ENCODE peak calls at places on chromosomes 7 and 10, in ten cellular contexts. N is activated CD4-positive, alpha-beta T cell treated with anti-CD3 and anti-CD28 coated beads, Interleukin-2, amount 50 U/mL, for 4 hours; P is fibroblast of lung; I is erythroblast; U is A172; Q is HT1080; X is uterus; Y is iPS DF 6.9; D is GM04504; F is B cell. W is an unnamed sample.

GRCh38 chr7:85688712-85689111 is 501.9 kb upstream of the SEMA3D start:
- DNase-seq in N (no peak), P (peak; percentile 4), I (no peak), U (no peak), Q (no peak), X (no peak), Y (no peak), D (no peak), F (no peak), W (no peak)

GRCh38 chr10:51397695-51398094 is 301.7 kb downstream of the CSTF2T start:
- DNase-seq in N (no peak), P (peak; percentile 75), I (no peak), U (no peak), Q (peak; percentile 87), X (peak; percentile 61), Y (no peak), D (peak; percentile 65), F (no peak), W (peak; percentile 43)

GRCh38 chr7:531777-532176 is 12.1 kb upstream of the PDGFA start:
- DNase-seq in N (no peak), P (no peak), I (no peak), U (no peak), Q (no peak), X (no peak), Y (no peak), D (no peak), F (no peak), W (no peak)

GRCh38 chr10:78860260-78860914 is 208.4 kb upstream of the ZMIZ1 start:
- DNase-seq in N (no peak), P (no peak), I (no peak), U (no peak), Q (no peak), X (no peak), Y (no peak), D (no peak), F (no peak), W (no peak)

GRCh38 chr7:47453093-47454056 is 128.5 kb downstream of the TNS3 start:
- DNase-seq in N (no peak), P (peak; percentile 96), I (peak; percentile 7), U (peak; percentile 94), Q (peak; percentile 90), X (peak; percentile 69), Y (no peak), D (peak; percentile 86), F (peak; percentile 10), W (peak; percentile 23)

GRCh38 chr10:92970301-92971070 is 90.1 kb upstream of the CYP26C1 start:
- DNase-seq in N (no peak), P (peak; percentile 11), I (no peak), U (peak; percentile 46), Q (peak; percentile 14), X (no peak), Y (no peak), D (no peak), F (no peak), W (no peak)

GRCh38 chr7:23628370-23628769 is 31.2 kb downstream of the CCDC126 start:
- DNase-seq in N (no peak), P (no peak), I (no peak), U (no peak), Q (no peak), X (no peak), Y (no peak), D (no peak), F (no peak), W (no peak)

GRCh38 chr7:127347567-127348246 is 44.8 kb downstream of the ZNF800 start:
- DNase-seq in N (peak; percentile 64), P (peak; percentile 63), I (peak; percentile 83), U (no peak), Q (no peak), X (peak; percentile 37), Y (peak; percentile 27), D (peak; percentile 15), F (peak; percentile 61), W (peak; percentile 26)

GRCh38 chr7:11817111-11817710 is 14.8 kb downstream of the THSD7A start:
- DNase-seq in N (no peak), P (peak; percentile 42), I (no peak), U (no peak), Q (no peak), X (no peak), Y (no peak), D (no peak), F (no peak), W (no peak)

W was measured in fibroblast of the conjunctiva.